ENCODE peak calls at places on chromosome 6, in four cellular contexts. X, C, J and D are unnamed samples.

GRCh38 chr6:71420693-71421328 is 132.2 kb downstream of the OGFRL1 start:
- DNase-seq in X (peak), C (peak), J (peak), D (peak)

GRCh38 chr6:134035823-134036296 is 16.6 kb downstream of the SLC2A12 start:
- DNase-seq in X (no peak), C (no peak), J (no peak), D (no peak)

GRCh38 chr6:41224800-41225199 is 3.3 kb upstream of the TREML4 start:
- DNase-seq in X (no peak), C (no peak), J (no peak), D (no peak)

GRCh38 chr6:147226163-147226724 is 22.0 kb downstream of the STXBP5 start:
- DNase-seq in X (no peak), C (no peak), J (no peak), D (no peak)

GRCh38 chr6:158158123-158158522 is 9.9 kb downstream of the SERAC1 start:
- DNase-seq in X (no peak), C (no peak), J (no peak), D (no peak)

GRCh38 chr6:6793388-6794250 is 205.1 kb downstream of the LY86 start:
- DNase-seq in X (no peak), C (no peak), J (no peak), D (no peak)

GRCh38 chr6:6781172-6781876 is 192.8 kb downstream of the LY86 start:
- DNase-seq in X (no peak), C (no peak), J (peak), D (no peak)

GRCh38 chr6:30897882-30898281 is 10.1 kb upstream of the GTF2H4 start:
- DNase-seq in X (no peak), C (no peak), J (no peak), D (no peak)

GRCh38 chr6:163460307-163460782 is 45.8 kb downstream of the QKI start:
- DNase-seq in X (no peak), C (no peak), J (no peak), D (no peak)